ENCODE peak calls at places on chromosomes 11 and 22, in six cellular contexts. U, Q, T, C, G and V are unnamed samples.

GRCh38 chr22:19466126-19466716 is 12.8 kb downstream of the UFD1 start:
- DNase-seq in U (no peak), Q (no peak), T (no peak), C (no peak), G (no peak), V (no peak)

GRCh38 chr22:23110922-23111527 is 30.8 kb downstream of the RSPH14 start:
- DNase-seq in U (no peak), Q (no peak), T (peak), C (no peak), G (no peak), V (no peak)

GRCh38 chr22:48517039-48518030 is 1310.3 kb downstream of the BRD1 start:
- DNase-seq in U (peak), Q (no peak), T (peak), C (no peak), G (no peak), V (no peak)

GRCh38 chr11:9265211-9266131 is at the start of gene DENND5A:
- DNase-seq in U (peak), Q (peak), T (peak), C (peak), G (peak), V (peak)

GRCh38 chr22:20259336-20259705 is 8.8 kb downstream of the RTN4R start:
- DNase-seq in U (no peak), Q (no peak), T (no peak), C (no peak), G (no peak), V (no peak)

GRCh38 chr11:63985812-63986155 is 454 bp upstream of the OTUB1 start:
- DNase-seq in U (peak), Q (peak), T (no peak), C (no peak), G (no peak), V (no peak)

GRCh38 chr11:121613724-121614123 is 161.0 kb upstream of the SORL1-AS1 start:
- DNase-seq in U (no peak), Q (no peak), T (no peak), C (peak), G (no peak), V (no peak)

GRCh38 chr11:45982656-45983470 is 60.4 kb downstream of the LARGE2 start:
- DNase-seq in U (peak), Q (peak), T (peak), C (peak), G (no peak), V (no peak)

GRCh38 chr11:2772544-2773031 is 72.8 kb upstream of the KCNQ1OT1 start:
- DNase-seq in U (peak), Q (no peak), T (peak), C (peak), G (no peak), V (peak)

GRCh38 chr11:125941606-125942275 is 4.1 kb upstream of the VSIG10L2 start:
- DNase-seq in U (peak), Q (peak), T (peak), C (no peak), G (peak), V (peak)

GRCh38 chr11:27397619-27398412 is 34.8 kb upstream of the CCDC34 start:
- DNase-seq in U (no peak), Q (no peak), T (no peak), C (no peak), G (no peak), V (no peak)

GRCh38 chr22:26127126-26127525 is 42.1 kb upstream of the SEZ6L start:
- DNase-seq in U (no peak), Q (no peak), T (no peak), C (no peak), G (no peak), V (no peak)

GRCh38 chr11:1398506-1399235 is 8.9 kb downstream of the BRSK2 start:
- DNase-seq in U (no peak), Q (no peak), T (no peak), C (no peak), G (no peak), V (no peak)

GRCh38 chr11:3123316-3123715 is 41.8 kb downstream of the OSBPL5 start:
- DNase-seq in U (peak), Q (no peak), T (no peak), C (no peak), G (peak), V (peak)